ENCODE peak calls at places on chromosomes 13 and 19, in five cellular contexts. One of them, this sample, is unnamed.

GRCh38 chr13:112131740-112132113 is 64.8 kb downstream of the SOX1 start:
- DNase-seq in neuronal stem cell: no peak
- DNase-seq in IMR-90: no peak
- DNase-seq in trophoblast cell: no peak
- DNase-seq in mesenchymal stem cell: no peak
- DNase-seq in this sample: no peak

GRCh38 chr19:5172859-5173577 is 167.6 kb downstream of the PTPRS start:
- DNase-seq in neuronal stem cell: no peak
- DNase-seq in IMR-90: peak
- DNase-seq in trophoblast cell: peak
- DNase-seq in mesenchymal stem cell: peak
- DNase-seq in this sample: no peak

GRCh38 chr19:50365434-50366306 is at the start of gene NAPSA:
- DNase-seq in neuronal stem cell: no peak
- DNase-seq in IMR-90: no peak
- DNase-seq in trophoblast cell: no peak
- DNase-seq in mesenchymal stem cell: no peak
- DNase-seq in this sample: no peak

GRCh38 chr13:100396771-100397170 is 191.8 kb downstream of the GGACT start:
- DNase-seq in neuronal stem cell: no peak
- DNase-seq in IMR-90: no peak
- DNase-seq in trophoblast cell: no peak
- DNase-seq in mesenchymal stem cell: no peak
- DNase-seq in this sample: peak

GRCh38 chr19:15297416-15298224 is 34.7 kb downstream of the BRD4 start:
- DNase-seq in neuronal stem cell: no peak
- DNase-seq in IMR-90: peak
- DNase-seq in trophoblast cell: peak
- DNase-seq in mesenchymal stem cell: peak
- DNase-seq in this sample: no peak

GRCh38 chr19:49506575-49507105 is 5.8 kb upstream of the FCGRT start:
- DNase-seq in neuronal stem cell: peak
- DNase-seq in IMR-90: no peak
- DNase-seq in trophoblast cell: peak
- DNase-seq in mesenchymal stem cell: peak
- DNase-seq in this sample: peak

GRCh38 chr19:31211088-31211487 is 138.1 kb downstream of the TSHZ3 start:
- DNase-seq in neuronal stem cell: no peak
- DNase-seq in IMR-90: no peak
- DNase-seq in trophoblast cell: no peak
- DNase-seq in mesenchymal stem cell: no peak
- DNase-seq in this sample: no peak

GRCh38 chr19:7492142-7493055 is 3.6 kb upstream of the PEX11G start:
- DNase-seq in neuronal stem cell: no peak
- DNase-seq in IMR-90: no peak
- DNase-seq in trophoblast cell: peak
- DNase-seq in mesenchymal stem cell: peak
- DNase-seq in this sample: no peak

GRCh38 chr13:73399347-73400216 is 340.8 kb downstream of the KLF5 start:
- DNase-seq in neuronal stem cell: no peak
- DNase-seq in IMR-90: no peak
- DNase-seq in trophoblast cell: peak
- DNase-seq in mesenchymal stem cell: no peak
- DNase-seq in this sample: no peak

GRCh38 chr19:3857449-3858003 is 11.3 kb downstream of the ZFR2 start:
- DNase-seq in neuronal stem cell: no peak
- DNase-seq in IMR-90: no peak
- DNase-seq in trophoblast cell: no peak
- DNase-seq in mesenchymal stem cell: no peak
- DNase-seq in this sample: no peak

GRCh38 chr13:43110036-43110435 is 86.7 kb downstream of the DNAJC15 start:
- DNase-seq in neuronal stem cell: no peak
- DNase-seq in IMR-90: no peak
- DNase-seq in trophoblast cell: no peak
- DNase-seq in mesenchymal stem cell: no peak
- DNase-seq in this sample: no peak

GRCh38 chr19:19259741-19260140 is 13.4 kb downstream of the TM6SF2 start:
- DNase-seq in neuronal stem cell: no peak
- DNase-seq in IMR-90: peak
- DNase-seq in trophoblast cell: no peak
- DNase-seq in mesenchymal stem cell: peak
- DNase-seq in this sample: peak

GRCh38 chr19:45125975-45126493 is 33.1 kb downstream of the PPP1R37 start:
- DNase-seq in neuronal stem cell: peak
- DNase-seq in IMR-90: peak
- DNase-seq in trophoblast cell: peak
- DNase-seq in mesenchymal stem cell: peak
- DNase-seq in this sample: peak

GRCh38 chr19:6564393-6564792 is 26.6 kb downstream of the CD70 start:
- DNase-seq in neuronal stem cell: no peak
- DNase-seq in IMR-90: no peak
- DNase-seq in trophoblast cell: no peak
- DNase-seq in mesenchymal stem cell: no peak
- DNase-seq in this sample: no peak

GRCh38 chr19:15181394-15181793 is 19.4 kb downstream of the NOTCH3 start:
- DNase-seq in neuronal stem cell: no peak
- DNase-seq in IMR-90: no peak
- DNase-seq in trophoblast cell: peak
- DNase-seq in mesenchymal stem cell: no peak
- DNase-seq in this sample: peak

GRCh38 chr19:47095707-47096704 is 17.6 kb downstream of the ZC3H4 start:
- DNase-seq in neuronal stem cell: no peak
- DNase-seq in IMR-90: no peak
- DNase-seq in trophoblast cell: no peak
- DNase-seq in mesenchymal stem cell: no peak
- DNase-seq in this sample: no peak

GRCh38 chr19:2575734-2576481 is 100.0 kb downstream of the GADD45B start:
- DNase-seq in neuronal stem cell: no peak
- DNase-seq in IMR-90: peak
- DNase-seq in trophoblast cell: peak
- DNase-seq in mesenchymal stem cell: peak
- DNase-seq in this sample: no peak

GRCh38 chr19:16167055-16167454 is 6.3 kb downstream of the CIB3 start:
- DNase-seq in neuronal stem cell: no peak
- DNase-seq in IMR-90: no peak
- DNase-seq in trophoblast cell: no peak
- DNase-seq in mesenchymal stem cell: no peak
- DNase-seq in this sample: no peak

GRCh38 chr13:110257408-110257807 is 49.5 kb downstream of the COL4A1 start:
- DNase-seq in neuronal stem cell: no peak
- DNase-seq in IMR-90: no peak
- DNase-seq in trophoblast cell: no peak
- DNase-seq in mesenchymal stem cell: no peak
- DNase-seq in this sample: no peak

GRCh38 chr13:114319441-114319871 is 5.2 kb downstream of the CHAMP1 start:
- DNase-seq in neuronal stem cell: no peak
- DNase-seq in IMR-90: peak
- DNase-seq in trophoblast cell: peak
- DNase-seq in mesenchymal stem cell: peak
- DNase-seq in this sample: no peak

GRCh38 chr19:58182989-58183821 is at the start of gene ZNF274:
- DNase-seq in neuronal stem cell: peak
- DNase-seq in IMR-90: peak
- DNase-seq in trophoblast cell: peak
- DNase-seq in mesenchymal stem cell: peak
- DNase-seq in this sample: peak

GRCh38 chr13:30664689-30665088 is 47.0 kb downstream of the USPL1 start:
- DNase-seq in neuronal stem cell: no peak
- DNase-seq in IMR-90: no peak
- DNase-seq in trophoblast cell: no peak
- DNase-seq in mesenchymal stem cell: no peak
- DNase-seq in this sample: no peak

GRCh38 chr13:30660796-30661195 is 43.1 kb downstream of the USPL1 start:
- DNase-seq in neuronal stem cell: no peak
- DNase-seq in IMR-90: no peak
- DNase-seq in trophoblast cell: no peak
- DNase-seq in mesenchymal stem cell: no peak
- DNase-seq in this sample: no peak

GRCh38 chr13:30656178-30656577 is 38.5 kb downstream of the USPL1 start:
- DNase-seq in neuronal stem cell: no peak
- DNase-seq in IMR-90: no peak
- DNase-seq in trophoblast cell: no peak
- DNase-seq in mesenchymal stem cell: no peak
- DNase-seq in this sample: no peak

GRCh38 chr13:30654430-30654829 is 36.7 kb downstream of the USPL1 start:
- DNase-seq in neuronal stem cell: no peak
- DNase-seq in IMR-90: no peak
- DNase-seq in trophoblast cell: no peak
- DNase-seq in mesenchymal stem cell: no peak
- DNase-seq in this sample: no peak

GRCh38 chr13:30659980-30660379 is 42.3 kb downstream of the USPL1 start:
- DNase-seq in neuronal stem cell: no peak
- DNase-seq in IMR-90: no peak
- DNase-seq in trophoblast cell: no peak
- DNase-seq in mesenchymal stem cell: no peak
- DNase-seq in this sample: peak
- H3K4ac ChIP-seq in neuronal stem cell: no peak
- H3K4ac ChIP-seq in IMR-90: no peak
- H3K4ac ChIP-seq in trophoblast cell: no peak
- H3K4ac ChIP-seq in mesenchymal stem cell: no peak
- H3K4ac ChIP-seq in this sample: no peak

DNA sequence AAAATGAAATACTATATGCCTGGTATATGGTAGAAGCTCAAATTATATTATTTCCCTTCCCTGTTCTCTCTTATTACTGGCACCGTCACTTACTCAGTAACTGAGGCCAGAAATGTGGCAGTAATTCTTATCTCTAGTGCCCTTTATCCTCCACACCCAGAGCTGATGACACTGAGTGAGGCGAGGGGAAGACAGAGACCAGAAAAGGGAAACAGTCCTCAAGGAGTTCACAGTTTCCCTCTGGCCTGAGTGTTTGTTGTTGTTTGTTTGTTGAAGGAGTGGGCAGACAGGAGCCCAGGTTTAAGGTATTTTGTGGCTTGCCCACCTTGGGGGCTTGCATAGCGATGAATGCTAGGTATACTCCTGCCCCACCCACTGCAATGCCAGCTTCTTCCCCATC is 101.5 kb upstream of the FNDC3A start:
- DNase-seq in neuronal stem cell: no peak
- DNase-seq in IMR-90: no peak
- DNase-seq in trophoblast cell: no peak
- DNase-seq in mesenchymal stem cell: no peak
- DNase-seq in this sample: no peak
- H3K18ac ChIP-seq in neuronal stem cell: no peak
- H3K18ac ChIP-seq in IMR-90: no peak
- H3K18ac ChIP-seq in trophoblast cell: no peak
- H3K18ac ChIP-seq in mesenchymal stem cell: no peak
- H3K18ac ChIP-seq in this sample: no peak

DNA sequence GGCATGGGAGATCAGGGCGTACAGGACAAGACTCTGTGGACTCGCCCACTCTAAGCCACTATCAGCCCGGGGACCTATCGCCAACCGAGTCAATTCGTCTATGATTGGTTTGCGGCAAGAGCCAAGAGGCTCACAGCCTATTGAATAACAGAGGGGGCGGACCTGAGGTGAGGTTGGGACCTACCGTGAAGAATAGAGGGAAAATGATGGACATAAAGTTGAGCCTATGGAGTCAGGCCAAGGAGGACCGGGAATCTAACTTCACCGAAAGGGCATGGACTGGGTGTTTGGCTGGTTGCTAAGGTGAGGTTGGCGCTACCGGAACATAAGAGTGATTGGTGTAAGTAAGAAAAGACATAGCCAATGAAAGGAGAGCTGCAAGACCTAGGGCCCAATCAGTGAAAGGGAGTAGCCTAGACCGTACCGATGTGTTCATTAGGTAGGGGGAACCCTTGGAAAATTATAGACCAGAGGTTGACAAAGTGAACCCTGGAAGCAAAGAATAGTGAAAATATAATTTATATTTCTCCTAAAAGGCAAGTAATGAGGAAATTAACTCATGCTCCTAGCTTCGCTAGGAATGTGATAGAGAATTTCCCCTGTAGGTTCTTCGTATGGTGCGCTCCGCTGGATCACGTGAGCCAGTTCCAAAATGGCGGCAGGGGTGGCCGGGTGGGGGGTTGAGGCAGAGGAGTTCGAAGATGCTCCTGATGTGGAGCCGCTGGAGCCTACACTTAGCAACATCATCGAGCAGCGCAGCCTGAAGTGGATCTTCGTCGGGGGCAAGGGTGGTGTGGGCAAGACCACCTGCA is at the start of gene GET3:
- DNase-seq in neuronal stem cell: peak
- DNase-seq in IMR-90: peak
- DNase-seq in trophoblast cell: peak
- DNase-seq in mesenchymal stem cell: peak
- DNase-seq in this sample: peak
- H3K4ac ChIP-seq in neuronal stem cell: no peak
- H3K4ac ChIP-seq in IMR-90: peak
- H3K4ac ChIP-seq in trophoblast cell: peak
- H3K4ac ChIP-seq in mesenchymal stem cell: peak
- H3K4ac ChIP-seq in this sample: no peak

GRCh38 chr19:52190679-52191293 is 934 bp downstream of the PPP2R1A start:
- DNase-seq in neuronal stem cell: peak
- DNase-seq in IMR-90: peak
- DNase-seq in trophoblast cell: peak
- DNase-seq in mesenchymal stem cell: peak
- DNase-seq in this sample: no peak

GRCh38 chr19:52191374-52191773 is 1.5 kb downstream of the PPP2R1A start:
- DNase-seq in neuronal stem cell: no peak
- DNase-seq in IMR-90: no peak
- DNase-seq in trophoblast cell: no peak
- DNase-seq in mesenchymal stem cell: no peak
- DNase-seq in this sample: no peak

GRCh38 chr19:52189745-52190678 is at the start of gene PPP2R1A:
- DNase-seq in neuronal stem cell: peak
- DNase-seq in IMR-90: peak
- DNase-seq in trophoblast cell: peak
- DNase-seq in mesenchymal stem cell: peak
- DNase-seq in this sample: peak

GRCh38 chr19:52187407-52187806 is 2.4 kb upstream of the PPP2R1A start:
- DNase-seq in neuronal stem cell: no peak
- DNase-seq in IMR-90: no peak
- DNase-seq in trophoblast cell: no peak
- DNase-seq in mesenchymal stem cell: no peak
- DNase-seq in this sample: no peak

DNA sequence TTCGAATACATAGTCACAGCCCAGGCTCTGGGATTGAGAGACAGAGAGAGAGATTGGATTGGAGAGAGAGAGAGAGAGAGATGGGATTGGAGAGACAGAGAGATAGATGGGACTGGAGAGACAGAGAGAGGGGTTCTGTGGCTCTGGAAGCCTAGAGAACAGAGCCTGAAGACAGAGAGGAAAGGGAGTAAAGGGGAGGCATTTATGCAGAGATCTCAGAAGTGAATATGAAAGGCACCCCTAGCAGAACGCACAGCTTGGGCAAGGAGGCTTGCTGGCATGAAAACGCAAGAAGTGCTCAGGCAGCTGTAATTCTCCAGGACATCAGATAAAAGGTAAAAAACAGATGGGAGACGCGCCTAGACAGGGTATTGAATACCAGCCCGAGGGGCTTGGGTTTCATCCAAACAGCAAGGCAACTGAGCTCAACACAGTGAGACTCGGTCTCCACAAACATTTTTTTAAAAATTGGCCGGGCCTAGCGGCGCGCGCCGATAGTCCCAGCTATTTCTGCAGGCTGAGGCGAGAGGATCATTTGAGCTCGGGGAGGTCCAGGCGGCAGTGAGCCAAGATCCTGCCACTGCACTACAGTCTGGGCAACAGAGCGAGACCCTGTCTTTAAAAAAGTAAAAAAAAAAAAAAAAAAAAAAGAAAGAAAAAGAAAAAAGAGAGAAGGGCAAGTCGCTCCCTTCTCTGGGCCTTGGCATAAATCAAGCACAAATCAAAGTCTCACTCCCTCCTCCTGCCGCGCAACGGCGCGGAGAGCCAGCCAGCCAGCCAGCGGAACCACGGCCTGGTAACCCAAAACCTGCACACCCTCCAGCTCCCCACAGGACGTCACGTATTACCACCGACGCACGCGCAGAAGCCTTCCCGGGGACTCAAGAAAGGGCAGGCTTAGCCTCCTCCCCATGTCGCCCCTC is 769 bp upstream of the PPP2R1A start:
- DNase-seq in neuronal stem cell: no peak
- DNase-seq in IMR-90: no peak
- DNase-seq in trophoblast cell: peak
- DNase-seq in mesenchymal stem cell: no peak
- DNase-seq in this sample: no peak
- H3K18ac ChIP-seq in neuronal stem cell: no peak
- H3K18ac ChIP-seq in IMR-90: peak
- H3K18ac ChIP-seq in trophoblast cell: peak
- H3K18ac ChIP-seq in mesenchymal stem cell: peak
- H3K18ac ChIP-seq in this sample: no peak